ENCODE peak calls at places on chromosome 4, in seven cellular contexts. One of them, this sample, is unnamed.

GRCh38 chr4:118772149-118773081 is 63.5 kb downstream of the SEC24D start:
- DNase-seq in AG10803: peak
- DNase-seq in H9: no peak
- DNase-seq in pancreas: no peak
- DNase-seq in Panc1: peak
- DNase-seq in heart left ventricle: no peak
- DNase-seq in astrocyte of the spinal cord: peak
- DNase-seq in this sample: no peak

GRCh38 chr4:169849456-169849855 is 91.7 kb upstream of the HPF1 start:
- DNase-seq in AG10803: no peak
- DNase-seq in H9: no peak
- DNase-seq in pancreas: no peak
- DNase-seq in Panc1: no peak
- DNase-seq in heart left ventricle: no peak
- DNase-seq in astrocyte of the spinal cord: no peak
- DNase-seq in this sample: no peak

GRCh38 chr4:152344001-152344400 is 191.9 kb downstream of the FBXW7 start:
- DNase-seq in AG10803: no peak
- DNase-seq in H9: no peak
- DNase-seq in pancreas: no peak
- DNase-seq in Panc1: no peak
- DNase-seq in heart left ventricle: no peak
- DNase-seq in astrocyte of the spinal cord: no peak
- DNase-seq in this sample: no peak

GRCh38 chr4:91592125-91592524 is 711.6 kb upstream of the GRID2 start:
- DNase-seq in AG10803: no peak
- DNase-seq in H9: no peak
- DNase-seq in pancreas: no peak
- DNase-seq in Panc1: no peak
- DNase-seq in heart left ventricle: no peak
- DNase-seq in astrocyte of the spinal cord: no peak
- DNase-seq in this sample: no peak

GRCh38 chr4:80788798-80789197 is 241.7 kb upstream of the BMP3 start:
- DNase-seq in AG10803: no peak
- DNase-seq in H9: no peak
- DNase-seq in pancreas: no peak
- DNase-seq in Panc1: no peak
- DNase-seq in heart left ventricle: no peak
- DNase-seq in astrocyte of the spinal cord: peak
- DNase-seq in this sample: no peak

GRCh38 chr4:82865592-82865991 is 25.4 kb downstream of the SEC31A start:
- DNase-seq in AG10803: peak
- DNase-seq in H9: no peak
- DNase-seq in pancreas: no peak
- DNase-seq in Panc1: no peak
- DNase-seq in heart left ventricle: no peak
- DNase-seq in astrocyte of the spinal cord: peak
- DNase-seq in this sample: no peak

GRCh38 chr4:11732155-11732554 is 303.5 kb upstream of the HS3ST1 start:
- DNase-seq in AG10803: no peak
- DNase-seq in H9: no peak
- DNase-seq in pancreas: no peak
- DNase-seq in Panc1: no peak
- DNase-seq in heart left ventricle: no peak
- DNase-seq in astrocyte of the spinal cord: no peak
- DNase-seq in this sample: no peak

GRCh38 chr4:185137233-185137925 is 5.7 kb upstream of the SLC25A4 start:
- DNase-seq in AG10803: no peak
- DNase-seq in H9: no peak
- DNase-seq in pancreas: no peak
- DNase-seq in Panc1: no peak
- DNase-seq in heart left ventricle: no peak
- DNase-seq in astrocyte of the spinal cord: no peak
- DNase-seq in this sample: no peak

DNA sequence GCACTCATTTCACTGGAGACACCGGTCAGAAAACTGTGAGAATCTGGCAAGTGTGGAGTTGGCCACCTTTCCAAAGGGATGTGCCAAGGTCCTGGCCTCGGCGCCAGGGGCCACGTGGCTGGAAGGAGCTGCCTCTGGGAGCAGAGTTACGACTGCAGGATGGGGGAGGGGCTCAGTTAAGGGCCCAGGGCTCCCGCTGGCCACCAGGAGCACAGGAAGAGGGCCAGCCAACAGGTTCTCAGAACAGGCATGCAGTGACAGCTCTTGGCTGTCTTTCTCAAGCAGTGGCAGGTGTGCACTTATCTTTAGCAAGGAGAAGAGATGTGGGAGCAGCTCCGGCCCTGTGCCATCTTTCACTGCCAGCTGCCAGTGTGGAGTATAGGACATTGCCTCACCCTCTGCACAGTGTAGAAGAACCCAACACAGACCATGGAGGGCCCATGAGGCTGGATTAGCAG is 115.9 kb upstream of the RBPJ start:
- DNase-seq in AG10803: no peak
- DNase-seq in H9: no peak
- DNase-seq in pancreas: peak
- DNase-seq in Panc1: no peak
- DNase-seq in heart left ventricle: peak
- DNase-seq in astrocyte of the spinal cord: no peak
- DNase-seq in this sample: peak
- TF ChIP-seq CTCF in AG10803: no peak
- TF ChIP-seq CTCF in H9: no peak
- TF ChIP-seq CTCF in pancreas: peak
- TF ChIP-seq CTCF in Panc1: no peak
- TF ChIP-seq CTCF in heart left ventricle: no peak
- TF ChIP-seq CTCF in astrocyte of the spinal cord: no peak
- TF ChIP-seq CTCF in this sample: peak

GRCh38 chr4:143025111-143025704 is 159.5 kb upstream of the USP38 start:
- DNase-seq in AG10803: peak
- DNase-seq in H9: peak
- DNase-seq in pancreas: no peak
- DNase-seq in Panc1: no peak
- DNase-seq in heart left ventricle: no peak
- DNase-seq in astrocyte of the spinal cord: peak
- DNase-seq in this sample: peak
- TF ChIP-seq CTCF in AG10803: peak
- TF ChIP-seq CTCF in H9: peak
- TF ChIP-seq CTCF in pancreas: no peak
- TF ChIP-seq CTCF in Panc1: peak
- TF ChIP-seq CTCF in heart left ventricle: peak
- TF ChIP-seq CTCF in astrocyte of the spinal cord: peak
- TF ChIP-seq CTCF in this sample: peak

GRCh38 chr4:40507977-40508376 is 121.7 kb downstream of the RBM47 start:
- DNase-seq in AG10803: no peak
- DNase-seq in H9: no peak
- DNase-seq in pancreas: peak
- DNase-seq in Panc1: no peak
- DNase-seq in heart left ventricle: no peak
- DNase-seq in astrocyte of the spinal cord: no peak
- DNase-seq in this sample: no peak
- TF ChIP-seq CTCF in AG10803: no peak
- TF ChIP-seq CTCF in H9: peak
- TF ChIP-seq CTCF in pancreas: no peak
- TF ChIP-seq CTCF in Panc1: peak
- TF ChIP-seq CTCF in heart left ventricle: no peak
- TF ChIP-seq CTCF in astrocyte of the spinal cord: no peak
- TF ChIP-seq CTCF in this sample: peak

GRCh38 chr4:112418092-112418491 is 97.9 kb downstream of the NEUROG2 start:
- DNase-seq in AG10803: no peak
- DNase-seq in H9: peak
- DNase-seq in pancreas: no peak
- DNase-seq in Panc1: no peak
- DNase-seq in heart left ventricle: no peak
- DNase-seq in astrocyte of the spinal cord: no peak
- DNase-seq in this sample: peak
- TF ChIP-seq CTCF in AG10803: no peak
- TF ChIP-seq CTCF in H9: peak
- TF ChIP-seq CTCF in pancreas: no peak
- TF ChIP-seq CTCF in Panc1: no peak
- TF ChIP-seq CTCF in heart left ventricle: no peak
- TF ChIP-seq CTCF in astrocyte of the spinal cord: no peak
- TF ChIP-seq CTCF in this sample: peak